ENCODE peak calls at places on chromosomes 13 and 19, in five cellular contexts. P, J, N, D and X are unnamed samples.

GRCh38 chr19:48806818-48807589 is 3.8 kb downstream of the BCAT2 start:
- DNase-seq in P (peak; percentile 42), J (no peak), N (no peak), D (no peak), X (peak; percentile 92)

GRCh38 chr13:109243311-109243951 is 543.0 kb downstream of the IRS2 start:
- DNase-seq in P (no peak), J (peak; percentile 68), N (peak; percentile 65), D (no peak), X (no peak)

GRCh38 chr19:38734426-38735256 is 9.6 kb downstream of the CAPN12 start:
- DNase-seq in P (peak; percentile 41), J (peak; percentile 31), N (no peak), D (no peak), X (peak; percentile 54)

GRCh38 chr13:94121686-94122085 is 357.8 kb downstream of the DCT start:
- DNase-seq in P (no peak), J (no peak), N (peak; percentile 16), D (no peak), X (peak; percentile 79)

GRCh38 chr19:46466536-46467199 is 4.7 kb downstream of the PNMA8A start:
- DNase-seq in P (no peak), J (peak; percentile 75), N (peak; percentile 80), D (no peak), X (no peak)

GRCh38 chr13:40980466-40980865 is 38.6 kb downstream of the ELF1 start:
- DNase-seq in P (no peak), J (no peak), N (no peak), D (no peak), X (no peak)

GRCh38 chr19:40033989-40034560 is 22.0 kb downstream of the ZNF780B start:
- DNase-seq in P (no peak), J (no peak), N (no peak), D (no peak), X (no peak)

GRCh38 chr19:38556521-38557174 is 61.1 kb downstream of the MAP4K1 start:
- DNase-seq in P (no peak), J (no peak), N (no peak), D (no peak), X (no peak)

GRCh38 chr13:79867248-79867647 is 386.3 kb downstream of the NDFIP2 start:
- DNase-seq in P (no peak), J (no peak), N (no peak), D (no peak), X (no peak)

GRCh38 chr13:113629814-113630213 is 28.2 kb downstream of the ATP4B start:
- DNase-seq in P (no peak), J (no peak), N (no peak), D (no peak), X (no peak)

GRCh38 chr13:73082471-73082870 is 23.7 kb downstream of the KLF5 start:
- DNase-seq in P (no peak), J (no peak), N (no peak), D (no peak), X (no peak)

GRCh38 chr19:29533578-29534544 is 8.1 kb downstream of the VSTM2B start:
- DNase-seq in P (no peak), J (peak; percentile 18), N (no peak), D (no peak), X (no peak)

GRCh38 chr19:54418030-54418929 is 3.0 kb downstream of the TTYH1 start:
- DNase-seq in P (peak; percentile 45), J (no peak), N (no peak), D (no peak), X (no peak)

DNA sequence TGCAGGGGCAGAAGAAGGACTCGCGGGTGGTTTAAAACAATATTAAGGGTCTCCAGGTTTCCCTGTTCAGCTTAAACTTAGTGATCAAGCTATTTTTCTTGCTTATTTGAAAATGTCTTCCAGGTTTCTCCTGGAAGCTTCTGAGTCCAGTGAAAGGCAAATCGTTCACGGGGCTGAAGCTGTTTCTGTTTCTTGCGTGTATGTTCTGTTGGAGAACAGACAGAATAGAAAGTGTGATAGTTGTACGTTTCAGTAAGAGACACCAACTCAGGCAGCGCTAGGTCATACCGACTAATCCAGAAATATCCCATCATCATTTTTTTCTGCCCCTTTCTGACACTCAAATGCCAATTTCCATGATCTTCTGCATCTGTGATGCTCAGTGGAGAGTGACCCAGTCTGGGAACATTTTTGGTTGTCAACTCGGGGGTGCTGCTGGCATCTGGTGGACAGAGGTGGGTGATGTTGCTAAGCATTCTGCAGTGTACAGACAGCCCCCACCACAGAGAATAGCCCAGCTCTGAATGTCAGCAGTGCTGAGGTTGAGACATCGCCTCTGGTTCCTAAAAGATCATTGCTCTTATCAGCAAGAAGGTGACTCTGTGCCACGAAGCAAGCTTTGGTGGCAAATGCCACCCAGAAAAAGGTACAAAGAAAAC is 4.3 kb downstream of the KLF2 start:
- DNase-seq in P (no peak), J (no peak), N (no peak), D (no peak), X (no peak)
- H3K4me3 ChIP-seq in P (no peak overlapping the region), J (peak overlapping the region; percentile 82), N (peak overlapping the region; percentile 13), D (peak overlapping the region; percentile 91), X (no peak overlapping the region)

DNA sequence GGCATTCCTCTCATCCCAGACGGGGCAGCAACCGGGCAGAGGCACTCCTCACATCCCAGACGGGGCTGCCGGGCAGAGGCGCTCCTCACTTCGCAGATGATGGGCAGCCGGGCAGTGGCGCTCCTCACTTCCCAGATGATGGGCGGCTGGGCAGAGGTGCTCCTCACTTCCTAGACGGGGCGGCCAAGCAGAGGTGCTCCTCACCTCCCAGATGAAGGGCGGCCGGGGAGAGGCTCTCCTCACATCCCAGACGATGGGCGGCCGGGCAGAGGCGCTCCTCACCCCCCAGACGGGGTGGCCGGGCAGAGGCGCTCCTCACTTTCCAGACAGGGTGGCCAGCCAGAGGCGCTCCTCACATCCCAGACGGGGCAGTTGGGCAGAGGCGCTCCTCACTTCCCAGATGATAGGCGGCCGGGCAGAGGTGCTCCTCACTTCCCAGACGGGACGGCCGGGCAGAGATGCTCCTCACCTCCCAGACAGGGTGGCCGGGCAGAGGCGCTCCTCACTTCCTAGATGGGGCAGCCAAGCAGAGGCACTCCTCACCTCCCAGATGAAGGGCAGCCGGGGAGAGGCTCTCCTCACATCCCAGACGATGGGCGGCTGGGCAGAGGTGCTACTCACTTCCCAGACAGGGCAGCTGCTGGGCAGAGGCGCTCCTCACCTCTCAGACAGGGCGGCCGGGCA is 68.9 kb downstream of the ZNF708 start:
- DNase-seq in P (no peak), J (no peak), N (no peak), D (no peak), X (no peak)
- H3K9me3 ChIP-seq in P (no peaks in the 10 kb centered on the region), J (no peaks in the 10 kb centered on the region), N (peaks cover 32% of the 10 kb centered on the region), D (no peaks in the 10 kb centered on the region), X (peaks cover 3% of the 10 kb centered on the region)

DNA sequence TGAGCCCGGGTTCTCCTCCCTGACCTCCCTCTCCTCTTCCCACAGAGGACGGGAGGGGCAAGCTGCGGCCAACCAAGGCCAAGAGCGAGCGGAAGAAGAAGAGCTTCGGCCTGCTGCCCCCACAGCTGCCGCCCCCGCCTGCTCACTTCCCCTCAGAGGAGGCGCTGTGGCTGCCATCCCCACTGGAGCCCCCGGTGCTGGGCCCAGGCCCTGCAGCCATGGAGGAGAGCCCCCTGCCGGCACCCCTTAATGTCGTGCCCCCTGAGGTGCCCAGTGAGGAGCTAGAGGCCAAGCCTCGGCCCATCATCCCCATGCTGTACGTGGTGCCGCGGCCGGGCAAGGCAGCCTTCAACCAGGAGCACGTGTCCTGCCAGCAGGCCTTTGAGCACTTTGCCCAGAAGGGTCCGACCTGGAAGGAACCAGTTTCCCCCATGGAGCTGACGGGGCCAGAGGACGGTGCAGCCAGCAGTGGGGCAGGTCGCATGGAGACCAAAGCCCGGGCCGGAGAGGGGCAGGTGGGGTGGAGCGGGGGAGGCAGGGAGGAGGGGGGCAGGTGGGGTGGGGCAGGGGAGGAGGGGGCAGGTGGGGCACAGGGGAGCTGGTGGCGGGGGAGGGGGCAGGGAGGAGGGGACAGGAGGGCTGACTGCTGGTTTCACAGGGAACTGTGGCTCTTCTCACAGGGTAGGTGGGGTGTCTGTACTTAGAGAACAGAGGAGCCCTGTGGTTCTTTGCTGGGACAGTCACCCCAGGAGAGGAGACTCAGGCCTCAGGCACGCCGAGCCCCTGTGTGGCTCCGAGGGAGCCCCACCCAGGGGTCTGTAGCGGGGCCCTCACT is 162.3 kb downstream of the KDM4B start:
- DNase-seq in P (no peak), J (no peak), N (no peak), D (no peak), X (no peak)
- H3K27ac ChIP-seq in P (peak overlapping the region; percentile 79), J (no peak overlapping the region), N (no peak overlapping the region), D (peak overlapping the region; percentile 84), X (peak overlapping the region; percentile 83)

GRCh38 chr19:34480971-34481821 is at the start of gene WTIP:
- DNase-seq in P (peak; percentile 97), J (peak; percentile 84), N (peak; percentile 80), D (peak; percentile 58), X (no peak)

GRCh38 chr19:34482380-34483250 is 1.1 kb downstream of the WTIP start:
- DNase-seq in P (peak; percentile 73), J (no peak), N (no peak), D (no peak), X (no peak)

GRCh38 chr19:34484328-34484727 is 2.8 kb downstream of the WTIP start:
- DNase-seq in P (no peak), J (peak; percentile 84), N (no peak), D (no peak), X (no peak)

GRCh38 chr19:34480491-34480890 is 1.1 kb upstream of the WTIP start:
- DNase-seq in P (no peak), J (no peak), N (no peak), D (no peak), X (no peak)

GRCh38 chr19:34481861-34482379 is 362 bp downstream of the WTIP start:
- DNase-seq in P (no peak), J (no peak), N (no peak), D (no peak), X (no peak)
- H3K4me3 ChIP-seq in P (peak overlapping the region; percentile 95), J (peak overlapping the region; percentile 66), N (peak overlapping the region; percentile 87), D (peak overlapping the region; percentile 93), X (peak overlapping the region; percentile 42)

DNA sequence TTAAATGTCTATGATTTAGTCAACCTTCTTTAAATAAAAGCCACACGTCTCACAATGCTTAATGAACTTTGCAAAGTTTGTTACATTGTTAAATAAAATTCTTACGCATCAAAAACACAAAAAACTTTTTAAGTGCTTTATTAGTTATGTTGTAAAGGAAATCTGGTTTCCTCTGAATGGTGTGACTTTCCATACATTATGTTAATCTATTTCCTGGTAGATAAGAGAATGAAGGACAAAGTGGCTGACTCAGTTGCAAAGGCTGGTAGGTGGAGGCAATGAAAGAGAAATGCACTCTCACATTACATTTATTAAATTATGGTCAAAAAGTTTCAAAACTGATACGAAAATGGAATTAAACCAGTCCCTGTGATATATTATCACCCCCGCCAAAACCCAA is 15.9 kb downstream of the KLF12 start:
- DNase-seq in P (no peak), J (no peak), N (no peak), D (no peak), X (no peak)
- H3K9me3 ChIP-seq in P (peaks cover 7% of the 10 kb centered on the region), J (peaks cover 4% of the 10 kb centered on the region), N (peaks cover 9% of the 10 kb centered on the region), D (peaks cover 19% of the 10 kb centered on the region), X (no peaks in the 10 kb centered on the region)